ENCODE peak calls at places on chromosomes 16 and 17, in ten cellular contexts. One of them, this sample, is unnamed.

GRCh38 chr17:76909971-76910760 is 42.0 kb downstream of the MGAT5B start:
- DNase-seq in activated CD4-positive, alpha-beta memory T cell treated with anti-CD3 and anti-CD28 coated beads, Interleukin-2, amount 10 ng/mL, durations not matched to agents 7 days and 5 days: peak; percentile 48
- DNase-seq in effector memory CD8-positive, alpha-beta T cell: peak; percentile 7
- DNase-seq in ascending aorta: no peak
- DNase-seq in RPMI8226: peak; percentile 44
- DNase-seq in kidney glomerular epithelial cell: peak; percentile 47
- DNase-seq in AG08395: peak; percentile 72
- DNase-seq in Panc1: no peak
- DNase-seq in activated naive CD4-positive, alpha-beta T cell treated with anti-CD3 and anti-CD28 coated beads, Interleukin-2, amount 50 U/mL, for 72 hours: peak; percentile 49
- DNase-seq in Daoy: peak; percentile 19
- DNase-seq in this sample: peak; percentile 57

GRCh38 chr16:14289692-14290340 is 218.7 kb downstream of the MRTFB start:
- DNase-seq in activated CD4-positive, alpha-beta memory T cell treated with anti-CD3 and anti-CD28 coated beads, Interleukin-2, amount 10 ng/mL, durations not matched to agents 7 days and 5 days: peak; percentile 42
- DNase-seq in activated naive CD4-positive, alpha-beta T cell treated with anti-CD3 and anti-CD28 coated beads, Interleukin-2, amount 50 U/mL, for 72 hours: peak; percentile 62
- DNase-seq in Panc1: no peak
- DNase-seq in kidney glomerular epithelial cell: peak; percentile 10
- DNase-seq in AG08395: no peak
- DNase-seq in Daoy: peak; percentile 40
- DNase-seq in effector memory CD8-positive, alpha-beta T cell: no peak
- DNase-seq in RPMI8226: peak; percentile 66
- DNase-seq in ascending aorta: no peak
- DNase-seq in this sample: peak; percentile 39

GRCh38 chr17:77451894-77452852 is 311.4 kb downstream of the SEC14L1 start:
- DNase-seq in RPMI8226: no peak
- DNase-seq in Panc1: no peak
- DNase-seq in ascending aorta: no peak
- DNase-seq in kidney glomerular epithelial cell: peak; percentile 60
- DNase-seq in Daoy: peak; percentile 84
- DNase-seq in activated CD4-positive, alpha-beta memory T cell treated with anti-CD3 and anti-CD28 coated beads, Interleukin-2, amount 10 ng/mL, durations not matched to agents 7 days and 5 days: no peak
- DNase-seq in effector memory CD8-positive, alpha-beta T cell: no peak
- DNase-seq in AG08395: peak; percentile 81
- DNase-seq in activated naive CD4-positive, alpha-beta T cell treated with anti-CD3 and anti-CD28 coated beads, Interleukin-2, amount 50 U/mL, for 72 hours: no peak
- DNase-seq in this sample: peak; percentile 75

GRCh38 chr17:16415031-16415924 is at the start of gene TRPV2:
- DNase-seq in AG08395: no peak
- DNase-seq in RPMI8226: peak; percentile 53
- DNase-seq in Daoy: no peak
- DNase-seq in activated naive CD4-positive, alpha-beta T cell treated with anti-CD3 and anti-CD28 coated beads, Interleukin-2, amount 50 U/mL, for 72 hours: peak; percentile 50
- DNase-seq in activated CD4-positive, alpha-beta memory T cell treated with anti-CD3 and anti-CD28 coated beads, Interleukin-2, amount 10 ng/mL, durations not matched to agents 7 days and 5 days: peak; percentile 67
- DNase-seq in ascending aorta: no peak
- DNase-seq in kidney glomerular epithelial cell: no peak
- DNase-seq in Panc1: no peak
- DNase-seq in effector memory CD8-positive, alpha-beta T cell: peak; percentile 39
- DNase-seq in this sample: no peak

GRCh38 chr17:49132699-49133364 is at the start of gene B4GALNT2:
- DNase-seq in Daoy: peak; percentile 46
- DNase-seq in AG08395: peak; percentile 35
- DNase-seq in RPMI8226: no peak
- DNase-seq in activated CD4-positive, alpha-beta memory T cell treated with anti-CD3 and anti-CD28 coated beads, Interleukin-2, amount 10 ng/mL, durations not matched to agents 7 days and 5 days: no peak
- DNase-seq in Panc1: no peak
- DNase-seq in kidney glomerular epithelial cell: no peak
- DNase-seq in effector memory CD8-positive, alpha-beta T cell: no peak
- DNase-seq in ascending aorta: no peak
- DNase-seq in activated naive CD4-positive, alpha-beta T cell treated with anti-CD3 and anti-CD28 coated beads, Interleukin-2, amount 50 U/mL, for 72 hours: peak; percentile 16
- DNase-seq in this sample: no peak

GRCh38 chr16:73058616-73059409 is 10.9 kb upstream of the ZFHX3 start:
- DNase-seq in RPMI8226: peak; percentile 31
- DNase-seq in Panc1: no peak
- DNase-seq in Daoy: peak; percentile 56
- DNase-seq in activated CD4-positive, alpha-beta memory T cell treated with anti-CD3 and anti-CD28 coated beads, Interleukin-2, amount 10 ng/mL, durations not matched to agents 7 days and 5 days: no peak
- DNase-seq in activated naive CD4-positive, alpha-beta T cell treated with anti-CD3 and anti-CD28 coated beads, Interleukin-2, amount 50 U/mL, for 72 hours: no peak
- DNase-seq in ascending aorta: no peak
- DNase-seq in AG08395: peak; percentile 35
- DNase-seq in effector memory CD8-positive, alpha-beta T cell: no peak
- DNase-seq in kidney glomerular epithelial cell: peak; percentile 23
- DNase-seq in this sample: peak; percentile 66

GRCh38 chr17:60599220-60599619 is 773 bp upstream of the PPM1D start:
- DNase-seq in kidney glomerular epithelial cell: no peak
- DNase-seq in activated naive CD4-positive, alpha-beta T cell treated with anti-CD3 and anti-CD28 coated beads, Interleukin-2, amount 50 U/mL, for 72 hours: no peak
- DNase-seq in Panc1: no peak
- DNase-seq in effector memory CD8-positive, alpha-beta T cell: no peak
- DNase-seq in Daoy: peak; percentile 9
- DNase-seq in activated CD4-positive, alpha-beta memory T cell treated with anti-CD3 and anti-CD28 coated beads, Interleukin-2, amount 10 ng/mL, durations not matched to agents 7 days and 5 days: no peak
- DNase-seq in RPMI8226: no peak
- DNase-seq in ascending aorta: no peak
- DNase-seq in AG08395: no peak
- DNase-seq in this sample: no peak

GRCh38 chr16:82043680-82044584 is 8.9 kb downstream of the HSD17B2 start:
- DNase-seq in effector memory CD8-positive, alpha-beta T cell: no peak
- DNase-seq in activated naive CD4-positive, alpha-beta T cell treated with anti-CD3 and anti-CD28 coated beads, Interleukin-2, amount 50 U/mL, for 72 hours: no peak
- DNase-seq in Panc1: no peak
- DNase-seq in ascending aorta: no peak
- DNase-seq in Daoy: peak; percentile 69
- DNase-seq in RPMI8226: no peak
- DNase-seq in activated CD4-positive, alpha-beta memory T cell treated with anti-CD3 and anti-CD28 coated beads, Interleukin-2, amount 10 ng/mL, durations not matched to agents 7 days and 5 days: no peak
- DNase-seq in AG08395: peak; percentile 89
- DNase-seq in kidney glomerular epithelial cell: peak; percentile 60
- DNase-seq in this sample: no peak

GRCh38 chr17:40548982-40549680 is 16.1 kb downstream of the CCR7 start:
- DNase-seq in activated CD4-positive, alpha-beta memory T cell treated with anti-CD3 and anti-CD28 coated beads, Interleukin-2, amount 10 ng/mL, durations not matched to agents 7 days and 5 days: peak; percentile 15
- DNase-seq in Daoy: peak; percentile 80
- DNase-seq in ascending aorta: no peak
- DNase-seq in activated naive CD4-positive, alpha-beta T cell treated with anti-CD3 and anti-CD28 coated beads, Interleukin-2, amount 50 U/mL, for 72 hours: no peak
- DNase-seq in effector memory CD8-positive, alpha-beta T cell: no peak
- DNase-seq in AG08395: no peak
- DNase-seq in Panc1: peak; percentile 51
- DNase-seq in kidney glomerular epithelial cell: peak; percentile 48
- DNase-seq in RPMI8226: no peak
- DNase-seq in this sample: peak; percentile 90

GRCh38 chr16:23509763-23510153 is 536 bp downstream of the GGA2 start:
- DNase-seq in RPMI8226: peak; percentile 61
- DNase-seq in Daoy: peak; percentile 22
- DNase-seq in Panc1: no peak
- DNase-seq in effector memory CD8-positive, alpha-beta T cell: peak; percentile 53
- DNase-seq in kidney glomerular epithelial cell: peak; percentile 4
- DNase-seq in activated naive CD4-positive, alpha-beta T cell treated with anti-CD3 and anti-CD28 coated beads, Interleukin-2, amount 50 U/mL, for 72 hours: peak; percentile 22
- DNase-seq in activated CD4-positive, alpha-beta memory T cell treated with anti-CD3 and anti-CD28 coated beads, Interleukin-2, amount 10 ng/mL, durations not matched to agents 7 days and 5 days: peak; percentile 49
- DNase-seq in AG08395: no peak
- DNase-seq in ascending aorta: no peak
- DNase-seq in this sample: peak; percentile 27

GRCh38 chr17:29524692-29525091 is 42.1 kb downstream of the ABHD15 start:
- DNase-seq in Daoy: no peak
- DNase-seq in RPMI8226: no peak
- DNase-seq in AG08395: no peak
- DNase-seq in kidney glomerular epithelial cell: no peak
- DNase-seq in activated naive CD4-positive, alpha-beta T cell treated with anti-CD3 and anti-CD28 coated beads, Interleukin-2, amount 50 U/mL, for 72 hours: no peak
- DNase-seq in activated CD4-positive, alpha-beta memory T cell treated with anti-CD3 and anti-CD28 coated beads, Interleukin-2, amount 10 ng/mL, durations not matched to agents 7 days and 5 days: no peak
- DNase-seq in Panc1: no peak
- DNase-seq in ascending aorta: no peak
- DNase-seq in effector memory CD8-positive, alpha-beta T cell: no peak
- DNase-seq in this sample: no peak

GRCh38 chr16:80570106-80570478 is 29.3 kb downstream of the DYNLRB2 start:
- DNase-seq in RPMI8226: peak; percentile 72
- DNase-seq in ascending aorta: no peak
- DNase-seq in kidney glomerular epithelial cell: no peak
- DNase-seq in effector memory CD8-positive, alpha-beta T cell: no peak
- DNase-seq in Daoy: peak; percentile 69
- DNase-seq in AG08395: no peak
- DNase-seq in activated naive CD4-positive, alpha-beta T cell treated with anti-CD3 and anti-CD28 coated beads, Interleukin-2, amount 50 U/mL, for 72 hours: no peak
- DNase-seq in Panc1: no peak
- DNase-seq in activated CD4-positive, alpha-beta memory T cell treated with anti-CD3 and anti-CD28 coated beads, Interleukin-2, amount 10 ng/mL, durations not matched to agents 7 days and 5 days: peak; percentile 37
- DNase-seq in this sample: peak; percentile 43

GRCh38 chr16:70345840-70346239 is 863 bp upstream of the DDX19A start:
- DNase-seq in activated naive CD4-positive, alpha-beta T cell treated with anti-CD3 and anti-CD28 coated beads, Interleukin-2, amount 50 U/mL, for 72 hours: no peak
- DNase-seq in Panc1: no peak
- DNase-seq in Daoy: no peak
- DNase-seq in activated CD4-positive, alpha-beta memory T cell treated with anti-CD3 and anti-CD28 coated beads, Interleukin-2, amount 10 ng/mL, durations not matched to agents 7 days and 5 days: no peak
- DNase-seq in ascending aorta: no peak
- DNase-seq in kidney glomerular epithelial cell: no peak
- DNase-seq in RPMI8226: no peak
- DNase-seq in effector memory CD8-positive, alpha-beta T cell: no peak
- DNase-seq in AG08395: no peak
- DNase-seq in this sample: no peak

GRCh38 chr17:78151514-78152008 is 5.4 kb downstream of the C17orf99 start:
- DNase-seq in activated naive CD4-positive, alpha-beta T cell treated with anti-CD3 and anti-CD28 coated beads, Interleukin-2, amount 50 U/mL, for 72 hours: no peak
- DNase-seq in effector memory CD8-positive, alpha-beta T cell: no peak
- DNase-seq in Panc1: no peak
- DNase-seq in AG08395: peak; percentile 75
- DNase-seq in kidney glomerular epithelial cell: peak; percentile 11
- DNase-seq in Daoy: no peak
- DNase-seq in activated CD4-positive, alpha-beta memory T cell treated with anti-CD3 and anti-CD28 coated beads, Interleukin-2, amount 10 ng/mL, durations not matched to agents 7 days and 5 days: no peak
- DNase-seq in ascending aorta: no peak
- DNase-seq in RPMI8226: no peak
- DNase-seq in this sample: no peak

GRCh38 chr17:72421128-72422092 is 300.6 kb downstream of the SOX9 start:
- DNase-seq in ascending aorta: no peak
- DNase-seq in activated CD4-positive, alpha-beta memory T cell treated with anti-CD3 and anti-CD28 coated beads, Interleukin-2, amount 10 ng/mL, durations not matched to agents 7 days and 5 days: peak; percentile 55
- DNase-seq in Daoy: peak; percentile 97
- DNase-seq in effector memory CD8-positive, alpha-beta T cell: no peak
- DNase-seq in AG08395: peak; percentile 85
- DNase-seq in activated naive CD4-positive, alpha-beta T cell treated with anti-CD3 and anti-CD28 coated beads, Interleukin-2, amount 50 U/mL, for 72 hours: peak; percentile 38
- DNase-seq in Panc1: peak; percentile 82
- DNase-seq in RPMI8226: peak; percentile 82
- DNase-seq in kidney glomerular epithelial cell: peak; percentile 99
- DNase-seq in this sample: peak; percentile 94

GRCh38 chr16:89118361-89119061 is 24.9 kb downstream of the ACSF3 start:
- DNase-seq in effector memory CD8-positive, alpha-beta T cell: no peak
- DNase-seq in RPMI8226: no peak
- DNase-seq in AG08395: no peak
- DNase-seq in activated CD4-positive, alpha-beta memory T cell treated with anti-CD3 and anti-CD28 coated beads, Interleukin-2, amount 10 ng/mL, durations not matched to agents 7 days and 5 days: no peak
- DNase-seq in activated naive CD4-positive, alpha-beta T cell treated with anti-CD3 and anti-CD28 coated beads, Interleukin-2, amount 50 U/mL, for 72 hours: no peak
- DNase-seq in ascending aorta: no peak
- DNase-seq in Daoy: no peak
- DNase-seq in kidney glomerular epithelial cell: no peak
- DNase-seq in Panc1: no peak
- DNase-seq in this sample: no peak

GRCh38 chr17:46030752-46031151 is 31.7 kb downstream of the STH start:
- DNase-seq in effector memory CD8-positive, alpha-beta T cell: no peak
- DNase-seq in Daoy: no peak
- DNase-seq in Panc1: no peak
- DNase-seq in activated naive CD4-positive, alpha-beta T cell treated with anti-CD3 and anti-CD28 coated beads, Interleukin-2, amount 50 U/mL, for 72 hours: no peak
- DNase-seq in AG08395: no peak
- DNase-seq in ascending aorta: no peak
- DNase-seq in activated CD4-positive, alpha-beta memory T cell treated with anti-CD3 and anti-CD28 coated beads, Interleukin-2, amount 10 ng/mL, durations not matched to agents 7 days and 5 days: no peak
- DNase-seq in RPMI8226: no peak
- DNase-seq in kidney glomerular epithelial cell: no peak
- DNase-seq in this sample: no peak

GRCh38 chr16:67071476-67072048 is 38.2 kb upstream of the PHAF1 start:
- DNase-seq in RPMI8226: no peak
- DNase-seq in effector memory CD8-positive, alpha-beta T cell: no peak
- DNase-seq in kidney glomerular epithelial cell: no peak
- DNase-seq in activated naive CD4-positive, alpha-beta T cell treated with anti-CD3 and anti-CD28 coated beads, Interleukin-2, amount 50 U/mL, for 72 hours: no peak
- DNase-seq in ascending aorta: no peak
- DNase-seq in activated CD4-positive, alpha-beta memory T cell treated with anti-CD3 and anti-CD28 coated beads, Interleukin-2, amount 10 ng/mL, durations not matched to agents 7 days and 5 days: no peak
- DNase-seq in Panc1: no peak
- DNase-seq in Daoy: no peak
- DNase-seq in AG08395: no peak
- DNase-seq in this sample: no peak

GRCh38 chr17:79830763-79831366 is 8.4 kb downstream of the CBX4 start:
- DNase-seq in effector memory CD8-positive, alpha-beta T cell: no peak
- DNase-seq in activated naive CD4-positive, alpha-beta T cell treated with anti-CD3 and anti-CD28 coated beads, Interleukin-2, amount 50 U/mL, for 72 hours: no peak
- DNase-seq in Panc1: no peak
- DNase-seq in AG08395: no peak
- DNase-seq in kidney glomerular epithelial cell: no peak
- DNase-seq in Daoy: no peak
- DNase-seq in ascending aorta: no peak
- DNase-seq in RPMI8226: peak; percentile 58
- DNase-seq in activated CD4-positive, alpha-beta memory T cell treated with anti-CD3 and anti-CD28 coated beads, Interleukin-2, amount 10 ng/mL, durations not matched to agents 7 days and 5 days: no peak
- DNase-seq in this sample: no peak

GRCh38 chr17:68431661-68432071 is 25.6 kb downstream of the WIPI1 start:
- DNase-seq in activated naive CD4-positive, alpha-beta T cell treated with anti-CD3 and anti-CD28 coated beads, Interleukin-2, amount 50 U/mL, for 72 hours: no peak
- DNase-seq in Daoy: peak; percentile 32
- DNase-seq in AG08395: peak; percentile 15
- DNase-seq in kidney glomerular epithelial cell: no peak
- DNase-seq in Panc1: no peak
- DNase-seq in RPMI8226: no peak
- DNase-seq in ascending aorta: no peak
- DNase-seq in activated CD4-positive, alpha-beta memory T cell treated with anti-CD3 and anti-CD28 coated beads, Interleukin-2, amount 10 ng/mL, durations not matched to agents 7 days and 5 days: peak; percentile 57
- DNase-seq in effector memory CD8-positive, alpha-beta T cell: peak; percentile 33
- DNase-seq in this sample: peak; percentile 50

GRCh38 chr16:69187387-69187890 is 475 bp downstream of the SNTB2 start:
- DNase-seq in activated CD4-positive, alpha-beta memory T cell treated with anti-CD3 and anti-CD28 coated beads, Interleukin-2, amount 10 ng/mL, durations not matched to agents 7 days and 5 days: peak; percentile 57
- DNase-seq in Daoy: peak; percentile 46
- DNase-seq in RPMI8226: peak; percentile 51
- DNase-seq in AG08395: peak; percentile 55
- DNase-seq in Panc1: no peak
- DNase-seq in effector memory CD8-positive, alpha-beta T cell: peak; percentile 12
- DNase-seq in activated naive CD4-positive, alpha-beta T cell treated with anti-CD3 and anti-CD28 coated beads, Interleukin-2, amount 50 U/mL, for 72 hours: peak; percentile 37
- DNase-seq in ascending aorta: no peak
- DNase-seq in kidney glomerular epithelial cell: no peak
- DNase-seq in this sample: peak; percentile 38

GRCh38 chr17:68718465-68718864 is 117.3 kb upstream of the FAM20A start:
- DNase-seq in activated naive CD4-positive, alpha-beta T cell treated with anti-CD3 and anti-CD28 coated beads, Interleukin-2, amount 50 U/mL, for 72 hours: no peak
- DNase-seq in RPMI8226: no peak
- DNase-seq in ascending aorta: no peak
- DNase-seq in AG08395: no peak
- DNase-seq in Daoy: no peak
- DNase-seq in kidney glomerular epithelial cell: no peak
- DNase-seq in Panc1: no peak
- DNase-seq in activated CD4-positive, alpha-beta memory T cell treated with anti-CD3 and anti-CD28 coated beads, Interleukin-2, amount 10 ng/mL, durations not matched to agents 7 days and 5 days: no peak
- DNase-seq in effector memory CD8-positive, alpha-beta T cell: no peak
- DNase-seq in this sample: no peak

GRCh38 chr17:40727447-40728231 is 24.1 kb upstream of the KRT24 start:
- DNase-seq in activated naive CD4-positive, alpha-beta T cell treated with anti-CD3 and anti-CD28 coated beads, Interleukin-2, amount 50 U/mL, for 72 hours: no peak
- DNase-seq in ascending aorta: no peak
- DNase-seq in RPMI8226: no peak
- DNase-seq in activated CD4-positive, alpha-beta memory T cell treated with anti-CD3 and anti-CD28 coated beads, Interleukin-2, amount 10 ng/mL, durations not matched to agents 7 days and 5 days: no peak
- DNase-seq in AG08395: peak; percentile 8
- DNase-seq in effector memory CD8-positive, alpha-beta T cell: no peak
- DNase-seq in kidney glomerular epithelial cell: peak; percentile 85
- DNase-seq in Daoy: peak; percentile 85
- DNase-seq in Panc1: no peak
- DNase-seq in this sample: peak; percentile 13

GRCh38 chr17:57859601-57860413 is 10.0 kb upstream of the MRPS23 start:
- DNase-seq in activated CD4-positive, alpha-beta memory T cell treated with anti-CD3 and anti-CD28 coated beads, Interleukin-2, amount 10 ng/mL, durations not matched to agents 7 days and 5 days: no peak
- DNase-seq in activated naive CD4-positive, alpha-beta T cell treated with anti-CD3 and anti-CD28 coated beads, Interleukin-2, amount 50 U/mL, for 72 hours: no peak
- DNase-seq in RPMI8226: no peak
- DNase-seq in effector memory CD8-positive, alpha-beta T cell: no peak
- DNase-seq in AG08395: no peak
- DNase-seq in Daoy: no peak
- DNase-seq in Panc1: no peak
- DNase-seq in kidney glomerular epithelial cell: no peak
- DNase-seq in ascending aorta: no peak
- DNase-seq in this sample: no peak

GRCh38 chr16:88130016-88130415 is 178.8 kb downstream of the BANP start:
- DNase-seq in activated naive CD4-positive, alpha-beta T cell treated with anti-CD3 and anti-CD28 coated beads, Interleukin-2, amount 50 U/mL, for 72 hours: no peak
- DNase-seq in effector memory CD8-positive, alpha-beta T cell: no peak
- DNase-seq in activated CD4-positive, alpha-beta memory T cell treated with anti-CD3 and anti-CD28 coated beads, Interleukin-2, amount 10 ng/mL, durations not matched to agents 7 days and 5 days: no peak
- DNase-seq in kidney glomerular epithelial cell: no peak
- DNase-seq in ascending aorta: no peak
- DNase-seq in Daoy: no peak
- DNase-seq in AG08395: no peak
- DNase-seq in RPMI8226: no peak
- DNase-seq in Panc1: no peak
- DNase-seq in this sample: no peak

GRCh38 chr16:522320-523096 is 5.0 kb upstream of the CAPN15 start:
- DNase-seq in activated CD4-positive, alpha-beta memory T cell treated with anti-CD3 and anti-CD28 coated beads, Interleukin-2, amount 10 ng/mL, durations not matched to agents 7 days and 5 days: no peak
- DNase-seq in RPMI8226: no peak
- DNase-seq in kidney glomerular epithelial cell: no peak
- DNase-seq in Daoy: no peak
- DNase-seq in Panc1: no peak
- DNase-seq in ascending aorta: no peak
- DNase-seq in effector memory CD8-positive, alpha-beta T cell: no peak
- DNase-seq in AG08395: no peak
- DNase-seq in activated naive CD4-positive, alpha-beta T cell treated with anti-CD3 and anti-CD28 coated beads, Interleukin-2, amount 50 U/mL, for 72 hours: no peak
- DNase-seq in this sample: no peak

GRCh38 chr16:66472961-66473610 is 46.0 kb downstream of the BEAN1 start:
- DNase-seq in effector memory CD8-positive, alpha-beta T cell: no peak
- DNase-seq in activated naive CD4-positive, alpha-beta T cell treated with anti-CD3 and anti-CD28 coated beads, Interleukin-2, amount 50 U/mL, for 72 hours: no peak
- DNase-seq in Daoy: no peak
- DNase-seq in RPMI8226: peak; percentile 54
- DNase-seq in activated CD4-positive, alpha-beta memory T cell treated with anti-CD3 and anti-CD28 coated beads, Interleukin-2, amount 10 ng/mL, durations not matched to agents 7 days and 5 days: no peak
- DNase-seq in Panc1: no peak
- DNase-seq in kidney glomerular epithelial cell: no peak
- DNase-seq in ascending aorta: no peak
- DNase-seq in AG08395: no peak
- DNase-seq in this sample: no peak

GRCh38 chr16:66952430-66953139 is 8.5 kb upstream of the CES3 start:
- DNase-seq in ascending aorta: no peak
- DNase-seq in kidney glomerular epithelial cell: no peak
- DNase-seq in AG08395: no peak
- DNase-seq in activated CD4-positive, alpha-beta memory T cell treated with anti-CD3 and anti-CD28 coated beads, Interleukin-2, amount 10 ng/mL, durations not matched to agents 7 days and 5 days: no peak
- DNase-seq in Panc1: no peak
- DNase-seq in activated naive CD4-positive, alpha-beta T cell treated with anti-CD3 and anti-CD28 coated beads, Interleukin-2, amount 50 U/mL, for 72 hours: no peak
- DNase-seq in RPMI8226: no peak
- DNase-seq in Daoy: no peak
- DNase-seq in effector memory CD8-positive, alpha-beta T cell: no peak
- DNase-seq in this sample: no peak

This sample was measured in fibroblast of pulmonary artery.